ENCODE peak calls at places on chromosomes 6 and 20, in nine cellular contexts. D, H, A, N, F, Q, T, U and Y are unnamed samples.

GRCh38 chr6:22583230-22583629 is 13.9 kb downstream of the HDGFL1 start:
- DNase-seq in D (no peak), H (no peak), A (no peak), N (no peak), F (no peak), Q (no peak), T (no peak), U (no peak), Y (no peak)

GRCh38 chr20:38073307-38074010 is 39.9 kb downstream of the RPRD1B start:
- DNase-seq in D (peak), H (no peak), A (peak), N (no peak), F (peak), Q (no peak), T (peak), U (peak), Y (peak)

GRCh38 chr20:49768204-49769124 is 44.2 kb upstream of the SLC9A8 start:
- DNase-seq in D (peak), H (no peak), A (no peak), N (peak), F (peak), Q (no peak), T (peak), U (peak), Y (peak)

GRCh38 chr20:11156922-11157321 is 483.1 kb upstream of the JAG1 start:
- DNase-seq in D (no peak), H (no peak), A (no peak), N (no peak), F (no peak), Q (no peak), T (no peak), U (no peak), Y (no peak)

GRCh38 chr6:63348836-63349235 is 29.1 kb upstream of the LGSN start:
- DNase-seq in D (no peak), H (no peak), A (no peak), N (no peak), F (no peak), Q (no peak), T (no peak), U (no peak), Y (no peak)

GRCh38 chr6:158707120-158707519 is 57.3 kb downstream of the SYTL3 start:
- DNase-seq in D (peak), H (no peak), A (no peak), N (no peak), F (peak), Q (no peak), T (peak), U (peak), Y (peak)

GRCh38 chr20:19977373-19977770 is 39.8 kb upstream of the NAA20 start:
- DNase-seq in D (no peak), H (no peak), A (no peak), N (no peak), F (peak), Q (no peak), T (no peak), U (peak), Y (no peak)

GRCh38 chr6:138691595-138692057 is 81.9 kb upstream of the CCDC28A start:
- DNase-seq in D (no peak), H (no peak), A (no peak), N (no peak), F (peak), Q (no peak), T (peak), U (peak), Y (peak)

GRCh38 chr6:31898200-31899011 is 908 bp upstream of the EHMT2 start:
- DNase-seq in D (no peak), H (no peak), A (no peak), N (no peak), F (peak), Q (peak), T (peak), U (peak), Y (peak)

GRCh38 chr6:144466716-144467115 is 181.6 kb downstream of the UTRN start:
- DNase-seq in D (no peak), H (no peak), A (no peak), N (no peak), F (no peak), Q (no peak), T (no peak), U (no peak), Y (peak)

GRCh38 chr6:16129623-16130243 is 847 bp downstream of the MYLIP start:
- DNase-seq in D (peak), H (no peak), A (no peak), N (no peak), F (peak), Q (no peak), T (peak), U (peak), Y (no peak)

GRCh38 chr20:49306903-49307336 is 29.1 kb upstream of the ZNFX1 start:
- DNase-seq in D (no peak), H (no peak), A (no peak), N (no peak), F (no peak), Q (no peak), T (no peak), U (no peak), Y (no peak)

GRCh38 chr20:60240986-60241385 is 282.8 kb downstream of the CDH26 start:
- DNase-seq in D (no peak), H (no peak), A (no peak), N (no peak), F (no peak), Q (no peak), T (no peak), U (no peak), Y (no peak)

GRCh38 chr6:167650730-167651129 is 176.0 kb upstream of the AFDN start:
- DNase-seq in D (no peak), H (no peak), A (no peak), N (no peak), F (no peak), Q (no peak), T (no peak), U (no peak), Y (no peak)

GRCh38 chr6:11202513-11203305 is 29.8 kb downstream of the NEDD9 start:
- DNase-seq in D (no peak), H (no peak), A (no peak), N (no peak), F (no peak), Q (peak), T (peak), U (peak), Y (no peak)

GRCh38 chr6:159999240-159999671 is 30.4 kb downstream of the IGF2R start:
- DNase-seq in D (no peak), H (no peak), A (no peak), N (no peak), F (no peak), Q (no peak), T (no peak), U (no peak), Y (no peak)

GRCh38 chr20:4021905-4022304 is 6.5 kb upstream of the RNF24 start:
- DNase-seq in D (no peak), H (no peak), A (no peak), N (no peak), F (peak), Q (no peak), T (peak), U (no peak), Y (no peak)

GRCh38 chr6:168260385-168260987 is 59.1 kb downstream of the DACT2 start:
- DNase-seq in D (no peak), H (no peak), A (no peak), N (peak), F (no peak), Q (no peak), T (no peak), U (no peak), Y (no peak)